ENCODE peak calls at places on chromosomes 4 and X, in nine cellular contexts. B is PC-3, T is HCT116, Z is fibroblast of lung, D is adrenal gland, P is psoas muscle, S is HepG2, X is cardiac muscle cell, H is neural progenitor cell. Y is an unnamed sample.

GRCh38 chr4:101419324-101420135 is 72.2 kb upstream of the PPP3CA start:
- DNase-seq in B (peak; percentile 89), T (no peak), Z (peak; percentile 78), D (no peak), P (no peak), S (no peak), X (no peak), H (peak; percentile 72), Y (no peak)

GRCh38 chrX:27918799-27919198 is 62.5 kb downstream of the DCAF8L1 start:
- DNase-seq in B (peak; percentile 46), T (peak; percentile 7), Z (peak; percentile 4), D (no peak), P (no peak), S (no peak), X (peak; percentile 3), H (peak; percentile 11), Y (no peak)

GRCh38 chrX:110786486-110786885 is 9.1 kb downstream of the CHRDL1 start:
- DNase-seq in B (peak; percentile 25), T (no peak), Z (peak; percentile 92), D (no peak), P (no peak), S (no peak), X (no peak), H (no peak), Y (no peak)

GRCh38 chr4:24330198-24330972 is 254.0 kb downstream of the DHX15 start:
- DNase-seq in B (no peak), T (no peak), Z (peak; percentile 58), D (no peak), P (peak; percentile 27), S (no peak), X (no peak), H (no peak), Y (no peak)

GRCh38 chr4:68576272-68577100 is at the start of gene UGT2B17:
- DNase-seq in B (no peak), T (no peak), Z (no peak), D (no peak), P (no peak), S (no peak), X (no peak), H (no peak), Y (no peak)

GRCh38 chr4:179803857-179804256 is 2361.6 kb upstream of the AGA start:
- DNase-seq in B (peak; percentile 28), T (no peak), Z (peak; percentile 45), D (no peak), P (no peak), S (no peak), X (no peak), H (no peak), Y (no peak)

GRCh38 chr4:633976-634598 is 8.7 kb downstream of the PDE6B start:
- DNase-seq in B (no peak), T (no peak), Z (no peak), D (no peak), P (no peak), S (no peak), X (no peak), H (no peak), Y (peak; percentile 50)

GRCh38 chr4:119041951-119042560 is 93.6 kb upstream of the MYOZ2 start:
- DNase-seq in B (peak; percentile 77), T (peak; percentile 67), Z (peak; percentile 66), D (peak; percentile 84), P (no peak), S (peak; percentile 66), X (peak; percentile 78), H (peak; percentile 76), Y (peak; percentile 83)

GRCh38 chr4:67035501-67035900 is 509.8 kb downstream of the CENPC start:
- DNase-seq in B (peak; percentile 98), T (no peak), Z (peak; percentile 80), D (no peak), P (no peak), S (peak; percentile 20), X (no peak), H (no peak), Y (no peak)

GRCh38 chr4:24470681-24471622 is 113.4 kb downstream of the DHX15 start:
- DNase-seq in B (peak; percentile 7), T (no peak), Z (peak; percentile 64), D (peak; percentile 55), P (peak; percentile 47), S (no peak), X (peak; percentile 66), H (peak; percentile 68), Y (peak; percentile 78)

GRCh38 chr4:33882246-33882990 is 2361.9 kb downstream of the ARAP2 start:
- DNase-seq in B (peak; percentile 44), T (no peak), Z (peak; percentile 3), D (no peak), P (no peak), S (no peak), X (no peak), H (no peak), Y (no peak)

GRCh38 chr4:77629885-77630284 is 24.3 kb downstream of the CXCL13 start:
- DNase-seq in B (no peak), T (no peak), Z (no peak), D (no peak), P (no peak), S (no peak), X (no peak), H (no peak), Y (no peak)

GRCh38 chrX:46722742-46723568 is 36.0 kb downstream of the SLC9A7 start:
- DNase-seq in B (peak; percentile 29), T (no peak), Z (peak; percentile 58), D (no peak), P (no peak), S (no peak), X (no peak), H (no peak), Y (no peak)

GRCh38 chrX:69154051-69154450 is 11.2 kb downstream of the PJA1 start:
- DNase-seq in B (no peak), T (no peak), Z (no peak), D (no peak), P (no peak), S (no peak), X (no peak), H (no peak), Y (peak; percentile 35)

GRCh38 chrX:15391850-15392249 is 7.6 kb upstream of the VEGFD start:
- DNase-seq in B (no peak), T (no peak), Z (no peak), D (no peak), P (no peak), S (no peak), X (no peak), H (peak; percentile 26), Y (peak; percentile 73)

GRCh38 chrX:140362861-140363260 is 142.0 kb downstream of the SOX3 start:
- DNase-seq in B (no peak), T (no peak), Z (no peak), D (no peak), P (no peak), S (no peak), X (no peak), H (no peak), Y (no peak)

GRCh38 chr4:19408488-19408887 is 843.2 kb upstream of the SLIT2 start:
- DNase-seq in B (no peak), T (no peak), Z (no peak), D (no peak), P (no peak), S (no peak), X (no peak), H (no peak), Y (no peak)

GRCh38 chrX:80246273-80246672 is 174.0 kb upstream of the TENT5D start:
- DNase-seq in B (peak; percentile 21), T (no peak), Z (no peak), D (no peak), P (no peak), S (no peak), X (no peak), H (no peak), Y (no peak)

GRCh38 chr4:18815779-18816173 is 794.2 kb upstream of the LCORL start:
- DNase-seq in B (peak; percentile 15), T (no peak), Z (no peak), D (no peak), P (no peak), S (no peak), X (no peak), H (peak; percentile 7), Y (no peak)

GRCh38 chr4:100268807-100269206 is 78.5 kb upstream of the DDIT4L start:
- DNase-seq in B (no peak), T (no peak), Z (no peak), D (no peak), P (no peak), S (no peak), X (no peak), H (no peak), Y (no peak)

GRCh38 chr4:113447695-113448265 is 313.8 kb downstream of the CAMK2D start:
- DNase-seq in B (no peak), T (no peak), Z (no peak), D (peak; percentile 66), P (no peak), S (no peak), X (no peak), H (no peak), Y (no peak)

DNA sequence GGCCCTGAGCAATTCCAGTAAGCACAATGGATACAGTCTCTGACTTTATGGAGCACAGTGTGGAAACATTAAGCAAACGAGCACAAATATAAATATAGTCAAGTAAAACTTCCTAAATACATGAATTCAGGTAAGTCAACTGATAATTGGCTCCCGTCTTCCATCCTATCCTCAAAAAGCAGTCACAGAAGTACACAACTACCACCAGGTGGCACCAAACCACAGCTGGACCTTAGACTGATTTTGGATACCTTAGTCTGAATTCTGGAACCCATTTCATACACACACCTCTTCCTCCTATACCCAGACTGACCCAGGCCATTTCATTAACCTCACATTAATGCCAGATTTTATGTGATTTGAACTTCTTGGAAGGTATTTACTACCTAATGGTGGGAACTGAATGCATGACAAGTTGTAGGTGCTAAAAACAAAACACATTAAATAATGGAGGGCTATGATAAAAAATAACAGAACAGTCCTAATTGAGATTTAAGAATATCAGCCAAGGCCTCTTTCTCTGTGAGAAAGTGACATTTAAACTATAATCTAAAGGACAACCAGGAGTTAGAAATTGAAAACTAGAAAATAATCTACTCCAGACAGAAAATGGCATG is 77.5 kb downstream of the ELF2 start:
- DNase-seq in B (peak; percentile 81), T (peak; percentile 84), Z (peak; percentile 72), D (peak; percentile 84), P (peak; percentile 55), S (peak; percentile 82), X (peak; percentile 84), H (peak; percentile 88), Y (peak; percentile 89)
- H3K4me1 ChIP-seq in B (no peaks in the 10 kb centered on the region), T (no peaks in the 10 kb centered on the region), Z (no peaks in the 10 kb centered on the region), D (no peaks in the 10 kb centered on the region), P (no peaks in the 10 kb centered on the region), S (no peaks in the 10 kb centered on the region), X (no peaks in the 10 kb centered on the region), H (no peaks in the 10 kb centered on the region), Y (peaks cover 3% of the 10 kb centered on the region)

GRCh38 chrX:49162620-49163019 is at the start of gene MAGIX:
- DNase-seq in B (peak; percentile 30), T (no peak), Z (no peak), D (no peak), P (no peak), S (no peak), X (no peak), H (no peak), Y (peak; percentile 71)
- H3K27ac ChIP-seq in B (no peak within 1 kb of the TSS), T (peak within 1 kb of the TSS; percentile 95), Z (peak within 1 kb of the TSS; percentile 27), D (peak within 1 kb of the TSS; percentile 80), P (peak within 1 kb of the TSS; percentile 93), S (no peak within 1 kb of the TSS), X (no peak within 1 kb of the TSS), H (no peak within 1 kb of the TSS), Y (no peak within 1 kb of the TSS)

GRCh38 chrX:129488359-129488758 is 34.9 kb downstream of the SMARCA1 start:
- DNase-seq in B (no peak), T (no peak), Z (no peak), D (no peak), P (no peak), S (no peak), X (no peak), H (no peak), Y (no peak)
- H3K4me1 ChIP-seq in B (peaks cover 6% of the 10 kb centered on the region), T (no peaks in the 10 kb centered on the region), Z (no peaks in the 10 kb centered on the region), D (no peaks in the 10 kb centered on the region), P (no peaks in the 10 kb centered on the region), S (no peaks in the 10 kb centered on the region), X (no peaks in the 10 kb centered on the region), H (no peaks in the 10 kb centered on the region), Y (no peaks in the 10 kb centered on the region)

GRCh38 chr4:139641218-139641617 is 24.4 kb upstream of the MGST2 start:
- DNase-seq in B (peak; percentile 83), T (no peak), Z (peak; percentile 71), D (no peak), P (no peak), S (peak; percentile 69), X (no peak), H (no peak), Y (no peak)
- H3K27ac ChIP-seq in B (peak overlapping the region; percentile 44), T (no peak overlapping the region), Z (no peak overlapping the region), D (no peak overlapping the region), P (no peak overlapping the region), S (no peak overlapping the region), X (no peak overlapping the region), H (no peak overlapping the region), Y (no peak overlapping the region)

Y was measured in endodermal cell.